ENCODE peak calls at places on chromosome 22, in eight cellular contexts. G, I, U, B, E, Q, Z and T are unnamed samples.

GRCh38 chr22:37353839-37354238 is 71.5 kb downstream of the CYTH4 start:
- DNase-seq in B (no peak), G (no peak), I (no peak), U (no peak), Q (no peak), E (no peak), Z (no peak), T (no peak)

GRCh38 chr22:45999379-45999971 is 22.5 kb upstream of the WNT7B start:
- DNase-seq in E (no peak), Q (peak), Z (no peak), B (no peak), U (no peak), G (peak), I (no peak), T (no peak)

GRCh38 chr22:33000342-33001280 is 57.6 kb downstream of the SYN3 start:
- DNase-seq in U (peak), G (peak), Q (peak), E (no peak), I (peak), B (peak), Z (peak), T (peak)

GRCh38 chr22:31329029-31329428 is 17.1 kb downstream of the PATZ1 start:
- DNase-seq in G (no peak), U (no peak), I (peak), B (no peak), E (no peak), Q (no peak), Z (peak), T (no peak)

GRCh38 chr22:48491451-48491941 is 1336.2 kb downstream of the BRD1 start:
- DNase-seq in E (no peak), B (no peak), G (no peak), Q (peak), U (no peak), Z (no peak), I (no peak), T (no peak)

GRCh38 chr22:32777997-32778396 is 23.5 kb upstream of the TIMP3 start:
- DNase-seq in E (no peak), I (no peak), Z (no peak), G (no peak), B (no peak), Q (no peak), U (no peak), T (no peak)

GRCh38 chr22:36373258-36373579 is 14.5 kb downstream of the MYH9 start:
- DNase-seq in G (no peak), Z (no peak), U (no peak), Q (no peak), E (no peak), I (no peak), B (no peak), T (no peak)

GRCh38 chr22:37193629-37194191 is 5.7 kb upstream of the C1QTNF6 start:
- DNase-seq in Z (peak), G (no peak), B (peak), U (peak), E (no peak), I (peak), Q (peak), T (no peak)

GRCh38 chr22:20019661-20020532 is 1.0 kb upstream of the TANGO2 start:
- DNase-seq in I (no peak), Z (no peak), Q (no peak), E (no peak), U (no peak), B (no peak), G (no peak), T (no peak)

GRCh38 chr22:42766860-42767259 is 46.2 kb upstream of the A4GALT start:
- DNase-seq in Z (no peak), B (no peak), Q (no peak), I (no peak), G (no peak), E (no peak), U (no peak), T (no peak)

GRCh38 chr22:27786253-27786898 is 15.2 kb downstream of the MN1 start:
- DNase-seq in Q (no peak), B (no peak), G (no peak), U (no peak), E (no peak), Z (no peak), I (no peak), T (no peak)

GRCh38 chr22:32043391-32043790 is 330 bp downstream of the SLC5A1 start:
- DNase-seq in I (no peak), E (no peak), Z (no peak), G (no peak), B (no peak), Q (no peak), U (no peak), T (no peak)

GRCh38 chr22:38927033-38927789 is 30.2 kb upstream of the APOBEC3A start:
- DNase-seq in U (peak), Q (peak), Z (peak), G (peak), I (peak), B (peak), E (no peak), T (peak)

GRCh38 chr22:40407831-40408717 is 37.7 kb downstream of the SGSM3 start:
- DNase-seq in G (no peak), B (no peak), U (no peak), Z (no peak), Q (no peak), E (no peak), I (no peak), T (no peak)

GRCh38 chr22:21018314-21018713 is 3.3 kb downstream of the P2RX6 start:
- DNase-seq in U (no peak), E (no peak), I (no peak), B (no peak), Z (no peak), Q (no peak), G (no peak), T (no peak)

GRCh38 chr22:49010086-49010863 is 817.4 kb downstream of the BRD1 start:
- DNase-seq in B (no peak), U (no peak), E (no peak), Q (no peak), Z (no peak), G (no peak), I (no peak), T (no peak)